ENCODE peak calls at places on chromosomes 5 and 9, in ten cellular contexts. W is D721Med, N is ovary, X is endothelial cell, L is mesothelial cell of epicardium, T is tibial artery, S is RWPE1, C is neural crest cell, R is kidney, F is psoas muscle. E is an unnamed sample.

GRCh38 chr9:20579544-20580309 is 42.6 kb downstream of the MLLT3 start:
- DNase-seq in C (no peak), X (no peak), T (no peak), S (no peak), W (no peak), F (no peak), L (no peak), R (no peak), N (no peak), E (no peak)

GRCh38 chr5:57468481-57469165 is 14.0 kb downstream of the ACTBL2 start:
- DNase-seq in R (no peak), W (no peak), C (no peak), T (no peak), X (no peak), F (no peak), N (no peak), L (no peak), S (peak), E (no peak)

GRCh38 chr5:87243161-87243877 is 24.4 kb upstream of the RASA1 start:
- DNase-seq in X (no peak), C (no peak), R (no peak), F (no peak), T (no peak), S (peak), N (no peak), L (no peak), W (no peak), E (no peak)

GRCh38 chr5:1652873-1653707 is 129.3 kb upstream of the LPCAT1 start:
- DNase-seq in R (peak), S (no peak), X (no peak), N (no peak), T (no peak), L (no peak), W (no peak), C (no peak), F (no peak), E (no peak)

GRCh38 chr5:58499951-58500350 is 8.7 kb downstream of the GAPT start:
- DNase-seq in T (no peak), F (no peak), R (no peak), N (no peak), W (no peak), X (no peak), S (no peak), C (no peak), L (no peak), E (no peak)

GRCh38 chr5:42583322-42583721 is 160.1 kb downstream of the GHR start:
- DNase-seq in S (peak), X (peak), R (peak), N (peak), W (peak), C (peak), L (no peak), F (no peak), T (peak), E (no peak)

GRCh38 chr9:121354141-121354540 is 15.9 kb downstream of the STOM start:
- DNase-seq in S (no peak), W (no peak), N (peak), F (no peak), T (no peak), C (no peak), L (no peak), X (no peak), R (no peak), E (no peak)

GRCh38 chr5:116521173-116521872 is 53.3 kb downstream of the SEMA6A start:
- DNase-seq in X (no peak), N (no peak), L (no peak), C (no peak), R (no peak), F (peak), W (no peak), T (no peak), S (no peak), E (no peak)

GRCh38 chr9:128551652-128552152 is 685 bp upstream of the SPTAN1 start:
- DNase-seq in S (no peak), C (no peak), T (peak), L (no peak), R (no peak), X (no peak), F (no peak), W (no peak), N (no peak), E (no peak)

GRCh38 chr5:38497946-38498345 is 58.5 kb downstream of the LIFR start:
- DNase-seq in X (no peak), L (no peak), N (no peak), F (no peak), S (no peak), T (no peak), R (no peak), C (no peak), W (no peak), E (no peak)

GRCh38 chr9:93156475-93157008 is 22.5 kb upstream of the NINJ1 start:
- DNase-seq in F (no peak), W (no peak), N (no peak), R (no peak), T (no peak), C (no peak), S (no peak), X (no peak), L (no peak), E (no peak)

GRCh38 chr9:89295400-89295799 is 15.6 kb upstream of the CKS2 start:
- DNase-seq in F (no peak), T (no peak), L (no peak), R (no peak), C (no peak), S (no peak), X (no peak), N (no peak), W (no peak), E (no peak)

GRCh38 chr5:6632324-6632930 is 417 bp downstream of the NSUN2 start:
- DNase-seq in F (no peak), R (peak), W (no peak), X (no peak), L (no peak), C (no peak), T (peak), S (peak), N (no peak), E (no peak)

GRCh38 chr5:16518606-16519005 is 53.0 kb upstream of the ZNF622 start:
- DNase-seq in F (no peak), L (no peak), R (no peak), T (no peak), X (no peak), N (no peak), C (no peak), S (no peak), W (no peak), E (no peak)

GRCh38 chr9:116572095-116572748 is 114.9 kb upstream of the TRIM32 start:
- DNase-seq in L (peak), F (peak), N (peak), S (peak), T (peak), W (peak), R (peak), C (peak), X (peak), E (peak)

GRCh38 chr9:30732060-30732459 is 1652.4 kb upstream of the ACO1 start:
- DNase-seq in F (no peak), T (no peak), X (no peak), N (no peak), L (no peak), C (no peak), W (no peak), S (no peak), R (peak), E (no peak)

GRCh38 chr9:36423196-36423595 is 23.1 kb upstream of the RNF38 start:
- DNase-seq in F (no peak), N (no peak), T (no peak), C (no peak), W (no peak), R (no peak), S (no peak), X (no peak), L (no peak), E (no peak)

GRCh38 chr9:98709968-98710965 is 1.5 kb upstream of the GABBR2 start:
- DNase-seq in W (no peak), L (no peak), F (no peak), S (peak), X (peak), T (no peak), N (no peak), C (peak), R (no peak), E (no peak)

GRCh38 chr9:14312721-14313377 is 1.1 kb downstream of the NFIB start:
- DNase-seq in R (peak), T (peak), C (peak), L (no peak), S (no peak), W (no peak), F (peak), N (peak), X (peak), E (no peak)

GRCh38 chr5:16894236-16895057 is 41.6 kb downstream of the MYO10 start:
- DNase-seq in N (no peak), R (peak), W (no peak), L (no peak), X (no peak), F (no peak), S (peak), C (peak), T (no peak), E (no peak)

GRCh38 chr9:97307091-97307490 is 368 bp upstream of the CCDC180 start:
- DNase-seq in X (peak), S (peak), N (peak), R (peak), L (peak), C (peak), F (peak), W (no peak), T (peak), E (no peak)

GRCh38 chr5:103638979-103639378 is 76.4 kb upstream of the NUDT12 start:
- DNase-seq in N (no peak), S (no peak), L (no peak), R (no peak), W (no peak), F (no peak), T (no peak), X (no peak), C (no peak), E (no peak)

GRCh38 chr5:181190711-181191525 is 14.1 kb downstream of the TRIM7 start:
- DNase-seq in T (no peak), N (peak), S (no peak), F (no peak), R (peak), X (peak), C (peak), W (no peak), L (peak), E (no peak)
- TF ChIP-seq CTCF in T (no peak), N (no peak), S (peak), F (no peak), R (peak), X (no peak), C (peak), W (peak), L (no peak), E (no peak)

GRCh38 chr5:132679166-132679565 is 5.4 kb downstream of the IL4 start:
- DNase-seq in L (no peak), X (no peak), W (no peak), N (no peak), F (no peak), C (no peak), R (no peak), S (no peak), T (peak), E (no peak)

GRCh38 chr5:132677682-132678400 is 4.1 kb downstream of the IL4 start:
- DNase-seq in T (peak), S (no peak), R (no peak), L (no peak), N (no peak), W (no peak), C (no peak), X (no peak), F (no peak), E (no peak)

GRCh38 chr5:132675936-132676689 is 2.3 kb downstream of the IL4 start:
- DNase-seq in R (no peak), C (no peak), L (no peak), N (no peak), T (peak), S (no peak), F (no peak), X (no peak), W (no peak), E (no peak)

GRCh38 chr5:132678735-132679134 is 4.9 kb downstream of the IL4 start:
- DNase-seq in S (no peak), R (no peak), C (no peak), F (no peak), N (no peak), L (no peak), W (no peak), X (no peak), T (peak), E (no peak)

GRCh38 chr5:132677191-132677590 is 3.4 kb downstream of the IL4 start:
- DNase-seq in W (no peak), T (peak), N (no peak), S (peak), C (no peak), F (peak), L (no peak), X (peak), R (no peak), E (no peak)
- TF ChIP-seq CTCF in W (peak), T (peak), N (no peak), S (no peak), C (no peak), F (peak), L (no peak), X (no peak), R (no peak), E (no peak)

DNA sequence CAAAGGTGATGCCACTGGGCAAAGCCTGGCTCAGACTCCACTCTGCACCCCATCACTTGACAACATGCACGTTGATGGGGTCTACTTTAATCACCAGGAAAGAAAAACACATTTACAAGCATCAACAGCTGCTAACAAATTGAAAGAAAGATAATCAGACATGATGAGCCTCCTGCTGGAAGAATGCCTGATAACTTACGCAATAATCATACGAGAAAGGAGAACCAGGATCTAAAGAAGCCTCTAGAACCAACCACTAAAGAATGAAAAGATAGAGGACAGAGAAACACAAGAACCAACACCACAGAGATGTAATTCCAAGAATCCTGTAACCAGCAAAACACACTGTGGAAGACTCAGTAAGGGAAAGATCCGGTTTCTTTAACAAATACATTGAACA is 120.3 kb upstream of the ICE1 start:
- DNase-seq in F (no peak), T (no peak), X (no peak), W (no peak), N (no peak), R (no peak), S (no peak), C (no peak), L (no peak), E (no peak)
- TF ChIP-seq CTCF in F (no peak), T (no peak), X (no peak), W (no peak), N (no peak), R (no peak), S (no peak), C (no peak), L (no peak), E (no peak)

DNA sequence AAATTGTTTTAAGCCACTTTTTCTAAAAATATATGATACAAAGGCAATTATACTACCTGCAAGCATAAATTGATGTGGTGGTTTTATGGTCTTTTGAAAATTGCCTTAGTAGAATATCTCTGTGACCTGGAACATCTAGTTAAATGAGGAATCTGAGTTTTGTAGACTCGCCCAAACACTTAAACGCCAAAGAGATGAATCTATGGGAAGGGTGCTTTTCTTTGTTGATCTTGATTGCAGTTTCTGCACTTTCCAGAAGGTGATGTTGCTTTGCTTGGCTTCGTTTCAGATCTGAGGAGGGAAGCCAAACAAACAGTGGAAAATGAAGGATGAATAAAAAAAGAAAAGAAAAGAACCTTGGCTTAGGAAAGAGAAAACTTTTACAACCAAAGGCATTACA is 1021.3 kb downstream of the NR2F1-AS1 start:
- DNase-seq in F (no peak), L (no peak), N (no peak), X (no peak), T (no peak), S (peak), W (no peak), C (no peak), R (no peak), E (no peak)
- TF ChIP-seq CTCF in F (no peak), L (no peak), N (no peak), X (no peak), T (no peak), S (no peak), W (no peak), C (no peak), R (peak), E (no peak)

DNA sequence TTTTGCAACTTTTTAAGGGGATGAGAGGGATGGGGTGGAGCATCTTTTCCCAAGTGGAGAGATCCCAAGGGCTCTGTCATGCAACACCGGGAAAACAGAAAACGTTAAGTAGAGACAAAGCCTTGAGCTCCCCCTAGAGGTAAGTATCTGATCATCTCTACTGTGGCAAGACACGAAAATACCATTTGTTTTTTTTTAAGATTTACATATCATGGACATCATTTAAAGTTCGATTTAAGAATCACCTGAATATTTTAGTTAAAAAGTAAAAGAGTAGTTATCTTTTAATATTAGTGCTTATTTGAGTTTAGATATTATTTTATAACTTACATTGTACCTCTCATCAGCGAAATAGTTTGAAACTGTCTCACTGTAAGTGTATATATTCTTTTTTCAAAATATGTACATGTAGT is 200.4 kb downstream of the LRRC70 start:
- DNase-seq in W (peak), F (no peak), T (no peak), L (no peak), S (peak), N (no peak), R (no peak), X (peak), C (peak), E (no peak)
- TF ChIP-seq CTCF in W (peak), F (peak), T (peak), L (peak), S (peak), N (peak), R (peak), X (peak), C (peak), E (no peak)

GRCh38 chr5:75203604-75204003 is 33.1 kb downstream of the ANKRD31 start:
- DNase-seq in T (no peak), S (no peak), X (no peak), W (no peak), F (no peak), C (no peak), N (no peak), R (no peak), L (no peak), E (no peak)

GRCh38 chr5:75202935-75203334 is 33.7 kb downstream of the ANKRD31 start:
- DNase-seq in C (no peak), L (no peak), R (no peak), S (no peak), X (no peak), F (no peak), T (no peak), W (no peak), N (no peak), E (no peak)

GRCh38 chr5:75200776-75201175 is 35.9 kb downstream of the ANKRD31 start:
- DNase-seq in S (peak), N (no peak), C (no peak), L (no peak), X (no peak), F (no peak), R (no peak), T (no peak), W (no peak), E (no peak)

GRCh38 chr5:75197746-75198145 is 38.9 kb downstream of the ANKRD31 start:
- DNase-seq in L (no peak), N (no peak), S (no peak), R (no peak), C (no peak), T (no peak), W (no peak), X (no peak), F (no peak), E (no peak)

DNA sequence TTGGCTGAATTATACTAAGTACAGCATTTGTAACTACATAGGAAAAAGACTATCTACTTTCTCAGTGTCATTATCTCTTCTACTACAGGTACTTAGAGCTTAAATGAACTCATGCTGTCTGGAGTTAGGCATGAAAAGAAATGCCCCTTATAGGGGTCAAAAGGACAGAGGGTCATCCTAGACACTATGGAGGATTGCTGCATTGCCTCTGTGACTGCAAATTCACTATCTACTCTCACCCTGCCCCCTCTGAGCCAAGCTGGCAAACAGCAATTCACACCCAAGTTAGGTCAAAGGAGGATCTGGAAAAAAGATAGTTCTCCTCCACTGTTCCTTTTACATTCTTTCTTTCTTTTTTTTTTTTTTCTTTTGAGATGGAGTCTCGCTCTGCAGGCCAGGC is 36.7 kb downstream of the ANKRD31 start:
- DNase-seq in W (no peak), F (no peak), C (no peak), N (no peak), T (no peak), R (no peak), L (no peak), S (no peak), X (no peak), E (no peak)
- TF ChIP-seq CTCF in W (no peak), F (no peak), C (no peak), N (no peak), T (no peak), R (no peak), L (no peak), S (no peak), X (no peak), E (no peak)

E was measured in omental fat pad.